ENCODE peak calls at places on chromosome 4, in five cellular contexts. One of them, this sample, is unnamed.

GRCh38 chr4:4860381-4860802 is 927 bp downstream of the MSX1 start:
- DNase-seq in activated effector memory CD4-positive, alpha-beta T cell treated with anti-CD3 and anti-CD28 coated beads, Interleukin-2, amount 50 U/mL, for 16 hours: no peak
- DNase-seq in ELR: no peak
- DNase-seq in suprapubic skin: no peak
- DNase-seq in posterior cingulate gyrus: no peak
- DNase-seq in this sample: no peak

GRCh38 chr4:156766846-156767245 is 204.8 kb downstream of the PDGFC start:
- DNase-seq in ELR: peak
- DNase-seq in posterior cingulate gyrus: no peak
- DNase-seq in activated effector memory CD4-positive, alpha-beta T cell treated with anti-CD3 and anti-CD28 coated beads, Interleukin-2, amount 50 U/mL, for 16 hours: no peak
- DNase-seq in suprapubic skin: no peak
- DNase-seq in this sample: peak

GRCh38 chr4:48509543-48509942 is 19.5 kb downstream of the ZAR1 start:
- DNase-seq in suprapubic skin: no peak
- DNase-seq in ELR: no peak
- DNase-seq in posterior cingulate gyrus: no peak
- DNase-seq in activated effector memory CD4-positive, alpha-beta T cell treated with anti-CD3 and anti-CD28 coated beads, Interleukin-2, amount 50 U/mL, for 16 hours: no peak
- DNase-seq in this sample: peak

GRCh38 chr4:183797445-183798248 is 107.5 kb upstream of the STOX2 start:
- DNase-seq in activated effector memory CD4-positive, alpha-beta T cell treated with anti-CD3 and anti-CD28 coated beads, Interleukin-2, amount 50 U/mL, for 16 hours: no peak
- DNase-seq in suprapubic skin: no peak
- DNase-seq in posterior cingulate gyrus: no peak
- DNase-seq in ELR: peak
- DNase-seq in this sample: peak

GRCh38 chr4:118898221-118898620 is 9.6 kb downstream of the SYNPO2 start:
- DNase-seq in suprapubic skin: no peak
- DNase-seq in activated effector memory CD4-positive, alpha-beta T cell treated with anti-CD3 and anti-CD28 coated beads, Interleukin-2, amount 50 U/mL, for 16 hours: no peak
- DNase-seq in posterior cingulate gyrus: no peak
- DNase-seq in ELR: no peak
- DNase-seq in this sample: no peak

GRCh38 chr4:85092943-85093342 is 126.5 kb upstream of the WDFY3 start:
- DNase-seq in posterior cingulate gyrus: no peak
- DNase-seq in ELR: no peak
- DNase-seq in suprapubic skin: no peak
- DNase-seq in activated effector memory CD4-positive, alpha-beta T cell treated with anti-CD3 and anti-CD28 coated beads, Interleukin-2, amount 50 U/mL, for 16 hours: no peak
- DNase-seq in this sample: no peak

GRCh38 chr4:80990851-80991250 is 39.7 kb upstream of the BMP3 start:
- DNase-seq in activated effector memory CD4-positive, alpha-beta T cell treated with anti-CD3 and anti-CD28 coated beads, Interleukin-2, amount 50 U/mL, for 16 hours: no peak
- DNase-seq in posterior cingulate gyrus: no peak
- DNase-seq in ELR: no peak
- DNase-seq in suprapubic skin: no peak
- DNase-seq in this sample: no peak

GRCh38 chr4:184550476-184550875 is 76.1 kb upstream of the IRF2 start:
- DNase-seq in ELR: no peak
- DNase-seq in activated effector memory CD4-positive, alpha-beta T cell treated with anti-CD3 and anti-CD28 coated beads, Interleukin-2, amount 50 U/mL, for 16 hours: no peak
- DNase-seq in posterior cingulate gyrus: no peak
- DNase-seq in suprapubic skin: no peak
- DNase-seq in this sample: no peak

GRCh38 chr4:7863911-7864681 is 75.6 kb downstream of the AFAP1 start:
- DNase-seq in activated effector memory CD4-positive, alpha-beta T cell treated with anti-CD3 and anti-CD28 coated beads, Interleukin-2, amount 50 U/mL, for 16 hours: no peak
- DNase-seq in suprapubic skin: no peak
- DNase-seq in ELR: no peak
- DNase-seq in posterior cingulate gyrus: no peak
- DNase-seq in this sample: no peak

GRCh38 chr4:45663495-45664148 is 460.2 kb downstream of the GABRG1 start:
- DNase-seq in posterior cingulate gyrus: no peak
- DNase-seq in suprapubic skin: no peak
- DNase-seq in ELR: no peak
- DNase-seq in activated effector memory CD4-positive, alpha-beta T cell treated with anti-CD3 and anti-CD28 coated beads, Interleukin-2, amount 50 U/mL, for 16 hours: no peak
- DNase-seq in this sample: no peak

GRCh38 chr4:46667790-46668189 is 241.3 kb downstream of the COX7B2 start:
- DNase-seq in ELR: no peak
- DNase-seq in posterior cingulate gyrus: no peak
- DNase-seq in activated effector memory CD4-positive, alpha-beta T cell treated with anti-CD3 and anti-CD28 coated beads, Interleukin-2, amount 50 U/mL, for 16 hours: no peak
- DNase-seq in suprapubic skin: no peak
- DNase-seq in this sample: no peak

GRCh38 chr4:55318541-55319129 is 27.4 kb upstream of the SRD5A3 start:
- DNase-seq in suprapubic skin: no peak
- DNase-seq in activated effector memory CD4-positive, alpha-beta T cell treated with anti-CD3 and anti-CD28 coated beads, Interleukin-2, amount 50 U/mL, for 16 hours: no peak
- DNase-seq in ELR: no peak
- DNase-seq in posterior cingulate gyrus: no peak
- DNase-seq in this sample: no peak

GRCh38 chr4:36208884-36209473 is 35.3 kb downstream of the ARAP2 start:
- DNase-seq in ELR: no peak
- DNase-seq in posterior cingulate gyrus: no peak
- DNase-seq in suprapubic skin: no peak
- DNase-seq in activated effector memory CD4-positive, alpha-beta T cell treated with anti-CD3 and anti-CD28 coated beads, Interleukin-2, amount 50 U/mL, for 16 hours: no peak
- DNase-seq in this sample: no peak

GRCh38 chr4:41465135-41465761 is 72.7 kb upstream of the LIMCH1 start:
- DNase-seq in ELR: no peak
- DNase-seq in activated effector memory CD4-positive, alpha-beta T cell treated with anti-CD3 and anti-CD28 coated beads, Interleukin-2, amount 50 U/mL, for 16 hours: no peak
- DNase-seq in suprapubic skin: no peak
- DNase-seq in posterior cingulate gyrus: peak
- DNase-seq in this sample: no peak

GRCh38 chr4:169774466-169775445 is 17.0 kb upstream of the HPF1 start:
- DNase-seq in posterior cingulate gyrus: no peak
- DNase-seq in ELR: no peak
- DNase-seq in suprapubic skin: no peak
- DNase-seq in activated effector memory CD4-positive, alpha-beta T cell treated with anti-CD3 and anti-CD28 coated beads, Interleukin-2, amount 50 U/mL, for 16 hours: peak
- DNase-seq in this sample: no peak

GRCh38 chr4:140330311-140330900 is 43.0 kb upstream of the SCOC start:
- DNase-seq in posterior cingulate gyrus: no peak
- DNase-seq in activated effector memory CD4-positive, alpha-beta T cell treated with anti-CD3 and anti-CD28 coated beads, Interleukin-2, amount 50 U/mL, for 16 hours: no peak
- DNase-seq in suprapubic skin: no peak
- DNase-seq in ELR: peak
- DNase-seq in this sample: peak

GRCh38 chr4:38606587-38606905 is 57.5 kb upstream of the KLF3 start:
- DNase-seq in ELR: no peak
- DNase-seq in posterior cingulate gyrus: no peak
- DNase-seq in suprapubic skin: no peak
- DNase-seq in activated effector memory CD4-positive, alpha-beta T cell treated with anti-CD3 and anti-CD28 coated beads, Interleukin-2, amount 50 U/mL, for 16 hours: no peak
- DNase-seq in this sample: no peak

GRCh38 chr4:183377491-183377890 is 55.3 kb upstream of the CLDN24 start:
- DNase-seq in suprapubic skin: no peak
- DNase-seq in ELR: no peak
- DNase-seq in posterior cingulate gyrus: no peak
- DNase-seq in activated effector memory CD4-positive, alpha-beta T cell treated with anti-CD3 and anti-CD28 coated beads, Interleukin-2, amount 50 U/mL, for 16 hours: no peak
- DNase-seq in this sample: no peak